ENCODE peak calls at places on chromosomes 4 and X, in six cellular contexts. H, N, T, D, V and W are unnamed samples.

GRCh38 chrX:150364347-150365050 is 1.4 kb downstream of the MAMLD1 start:
- DNase-seq in H (peak), N (peak), T (peak), D (no peak), V (peak), W (no peak)

GRCh38 chr4:61540944-61541343 is 340.8 kb downstream of the ADGRL3 start:
- DNase-seq in H (peak), N (no peak), T (no peak), D (no peak), V (no peak), W (no peak)

GRCh38 chr4:1463088-1463926 is 57.1 kb upstream of the NKX1-1 start:
- DNase-seq in H (no peak), N (peak), T (no peak), D (no peak), V (peak), W (no peak)

GRCh38 chrX:37846934-37847732 is at the start of gene DYNLT3:
- DNase-seq in H (peak), N (peak), T (peak), D (peak), V (peak), W (peak)

GRCh38 chr4:123232439-123232838 is 164.2 kb upstream of the SPRY1 start:
- DNase-seq in H (no peak), N (peak), T (no peak), D (no peak), V (peak), W (no peak)

GRCh38 chrX:119983494-119983893 is 39.9 kb upstream of the NKAP start:
- DNase-seq in H (no peak), N (no peak), T (no peak), D (no peak), V (no peak), W (no peak)

GRCh38 chr4:130478406-130478805 is 1382.5 kb downstream of the C4orf33 start:
- DNase-seq in H (no peak), N (peak), T (no peak), D (no peak), V (peak), W (peak)

GRCh38 chr4:109164011-109164410 is 138.4 kb downstream of the COL25A1 start:
- DNase-seq in H (no peak), N (peak), T (no peak), D (peak), V (peak), W (peak)

GRCh38 chrX:129759576-129760061 is 20.1 kb upstream of the SASH3 start:
- DNase-seq in H (no peak), N (peak), T (no peak), D (no peak), V (peak), W (peak)

GRCh38 chr4:26858947-26859401 is 1.7 kb upstream of the STIM2 start:
- DNase-seq in H (no peak), N (peak), T (no peak), D (no peak), V (peak), W (no peak)

GRCh38 chr4:15677507-15677988 is 4.1 kb upstream of the FAM200B start:
- DNase-seq in H (no peak), N (peak), T (no peak), D (no peak), V (peak), W (no peak)

GRCh38 chr4:10160280-10160856 is 43.8 kb upstream of the WDR1 start:
- DNase-seq in H (peak), N (peak), T (no peak), D (no peak), V (peak), W (no peak)

GRCh38 chr4:156686120-156686519 is 285.5 kb downstream of the PDGFC start:
- DNase-seq in H (no peak), N (peak), T (no peak), D (no peak), V (peak), W (no peak)

GRCh38 chr4:36244257-36245084 is at the start of gene ARAP2:
- DNase-seq in H (peak), N (peak), T (peak), D (peak), V (peak), W (peak)

GRCh38 chr4:55554453-55555030 is 7.8 kb upstream of the CLOCK start:
- DNase-seq in H (no peak), N (peak), T (no peak), D (no peak), V (peak), W (peak)

GRCh38 chr4:129839687-129840086 is 743.7 kb downstream of the C4orf33 start:
- DNase-seq in H (no peak), N (no peak), T (no peak), D (no peak), V (no peak), W (no peak)

GRCh38 chrX:43949669-43950068 is 23.5 kb downstream of the NDP start:
- DNase-seq in H (peak), N (no peak), T (peak), D (no peak), V (no peak), W (peak)

GRCh38 chr4:3311489-3312171 is 18.8 kb downstream of the RGS12 start:
- DNase-seq in H (no peak), N (peak), T (no peak), D (no peak), V (no peak), W (no peak)

GRCh38 chr4:106238819-106239420 is 77.1 kb downstream of the TBCK start:
- DNase-seq in H (peak), N (peak), T (peak), D (peak), V (peak), W (peak)

GRCh38 chr4:8225704-8226443 is 26.8 kb downstream of the SH3TC1 start:
- DNase-seq in H (peak), N (no peak), T (no peak), D (no peak), V (no peak), W (no peak)

GRCh38 chr4:119656342-119656741 is 27.7 kb upstream of the PDE5A start:
- DNase-seq in H (no peak), N (no peak), T (no peak), D (no peak), V (no peak), W (no peak)

GRCh38 chr4:42152507-42153504 is at the start of gene BEND4:
- DNase-seq in H (peak), N (no peak), T (peak), D (no peak), V (no peak), W (no peak)
- H2AFZ ChIP-seq in H (no peak), N (peak), T (no peak), D (peak), V (peak), W (peak)

GRCh38 chrX:130952266-130953043 is 49.4 kb upstream of the ENOX2 start:
- DNase-seq in H (no peak), N (no peak), T (no peak), D (no peak), V (no peak), W (no peak)
- H2AK5ac ChIP-seq in H (no peak), N (no peak), T (no peak), D (no peak), V (no peak), W (no peak)

GRCh38 chrX:125205084-125205917 is 114.4 kb upstream of the TEX13C start:
- DNase-seq in H (peak), N (no peak), T (peak), D (peak), V (peak), W (no peak)
- H2AFZ ChIP-seq in H (no peak), N (peak), T (no peak), D (peak), V (no peak), W (peak)

DNA sequence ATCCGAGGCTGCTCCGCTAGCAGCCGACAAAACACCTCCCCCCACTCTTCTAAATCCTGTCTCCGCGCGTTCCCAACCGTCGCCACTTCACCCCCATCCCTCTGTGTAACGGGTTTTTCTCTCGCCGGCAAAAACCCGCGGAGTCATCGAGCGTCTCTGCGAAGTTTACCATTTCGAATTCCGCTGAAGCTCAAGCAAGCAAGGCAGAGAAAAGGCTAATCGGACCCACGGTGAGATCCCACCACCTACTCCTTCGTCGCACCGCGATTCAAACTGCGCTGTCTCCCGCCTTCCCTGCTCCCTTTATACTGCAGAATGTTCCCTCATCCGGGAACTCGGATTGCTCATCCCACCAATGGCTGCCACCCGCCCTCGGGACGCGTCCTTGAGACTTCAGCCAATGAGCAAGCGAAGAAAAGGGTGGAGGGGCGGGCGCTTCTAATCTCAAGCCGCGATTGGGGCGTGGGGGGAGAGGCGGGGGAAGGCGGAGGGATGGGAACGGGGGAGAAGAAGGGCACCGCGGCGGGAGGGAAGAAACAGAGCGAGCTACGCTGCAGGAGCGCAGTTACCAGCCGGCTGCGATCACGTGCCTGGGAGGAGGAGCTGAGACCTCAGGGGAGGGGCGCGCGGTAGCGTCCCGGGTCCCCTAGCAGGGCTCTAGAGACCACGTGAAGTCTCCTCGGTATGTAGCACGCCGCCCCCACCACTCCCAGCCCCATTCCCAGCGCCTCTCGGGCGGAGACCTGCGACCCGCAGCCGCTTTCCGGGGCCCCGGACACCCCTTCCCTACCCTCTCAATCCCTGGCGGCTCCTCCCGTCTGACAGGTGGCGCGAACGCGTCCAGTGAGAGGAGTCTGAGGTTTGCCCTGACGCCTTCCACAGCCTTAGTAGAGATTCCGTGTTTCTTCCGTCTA is at the start of gene H2AZ1:
- DNase-seq in H (peak), N (peak), T (peak), D (peak), V (peak), W (peak)
- H2AK5ac ChIP-seq in H (no peak), N (peak), T (peak), D (peak), V (no peak), W (peak)

GRCh38 chr4:165302658-165303057 is 24.8 kb upstream of the MSMO1 start:
- DNase-seq in H (no peak), N (no peak), T (no peak), D (no peak), V (no peak), W (no peak)

GRCh38 chr4:165299399-165300060 is 27.9 kb upstream of the MSMO1 start:
- DNase-seq in H (no peak), N (no peak), T (no peak), D (no peak), V (peak), W (no peak)

GRCh38 chr4:165297626-165298025 is 29.8 kb upstream of the MSMO1 start:
- DNase-seq in H (no peak), N (no peak), T (no peak), D (no peak), V (no peak), W (peak)

DNA sequence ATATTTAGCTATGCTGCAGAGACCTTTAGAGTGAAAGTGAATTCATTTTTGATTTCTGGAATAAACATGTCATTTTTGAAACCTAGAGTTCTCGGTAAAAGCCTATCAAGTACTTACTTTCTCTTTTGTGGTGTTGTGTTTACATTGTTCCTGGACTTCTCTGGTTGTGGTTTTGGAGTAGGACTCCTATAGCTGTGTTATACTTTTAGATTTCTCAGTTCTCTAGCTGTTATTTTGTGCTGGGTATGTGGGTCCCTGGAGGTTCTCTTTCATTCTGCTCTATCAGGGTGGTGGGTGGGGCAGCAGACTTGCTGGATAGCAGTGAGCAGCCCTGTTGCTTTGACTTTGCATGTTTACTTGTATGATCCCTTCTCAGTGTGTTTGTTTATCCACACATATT is 25.6 kb upstream of the MSMO1 start:
- DNase-seq in H (no peak), N (peak), T (no peak), D (no peak), V (peak), W (no peak)
- H2AFZ ChIP-seq in H (no peak), N (peak), T (no peak), D (no peak), V (no peak), W (no peak)